ENCODE peak calls at places on chromosomes 13 and 19, in ten cellular contexts. P is colonic mucosa, R is psoas muscle, F is stomach, I is H1, E is breast epithelium, Z is IMR-90, W is OCI-LY7, U is adrenal gland, A is tibial artery. C is an unnamed sample. For H3K4me1, the result is how much of the 10 kb centered on the place peaks cover.

GRCh38 chr13:59112375-59112774 is 1051.4 kb downstream of the DIAPH3 start:
- DNase-seq in U (peak), W (no peak), I (no peak), E (no peak), P (no peak), F (no peak), A (no peak), Z (peak), R (no peak), C (no peak)

GRCh38 chr13:105019073-105019472 is 1516.4 kb downstream of the EFNB2 start:
- DNase-seq in Z (no peak), U (no peak), W (no peak), P (no peak), I (no peak), A (no peak), E (no peak), R (no peak), F (no peak), C (no peak)

GRCh38 chr13:97466782-97467181 is 32.8 kb downstream of the RAP2A start:
- DNase-seq in Z (no peak), F (no peak), U (no peak), A (no peak), P (no peak), W (no peak), R (no peak), E (no peak), I (no peak), C (no peak)

GRCh38 chr13:51278426-51279130 is 56.4 kb downstream of the FAM124A start:
- DNase-seq in P (no peak), E (no peak), U (peak), F (no peak), W (no peak), R (no peak), A (no peak), I (no peak), Z (no peak), C (no peak)

GRCh38 chr19:35592226-35592625 is 6.3 kb downstream of the PMIS2 start:
- DNase-seq in W (peak), A (no peak), E (no peak), P (no peak), U (peak), I (peak), R (no peak), Z (peak), F (peak), C (no peak)

GRCh38 chr19:17541184-17541759 is 14.2 kb upstream of the COLGALT1 start:
- DNase-seq in A (no peak), P (no peak), U (no peak), E (no peak), R (no peak), F (no peak), W (no peak), Z (no peak), I (no peak), C (no peak)

GRCh38 chr13:95236774-95237173 is 64.5 kb downstream of the ABCC4 start:
- DNase-seq in U (no peak), F (peak), R (no peak), P (no peak), E (no peak), A (no peak), I (no peak), Z (no peak), W (no peak), C (no peak)

GRCh38 chr13:24110011-24110410 is 50.5 kb upstream of the SPATA13 start:
- DNase-seq in I (no peak), U (no peak), E (peak), W (no peak), R (no peak), F (no peak), P (no peak), A (no peak), Z (no peak), C (no peak)

GRCh38 chr13:94006271-94006670 is 473.2 kb downstream of the DCT start:
- DNase-seq in E (no peak), I (no peak), F (no peak), W (no peak), P (no peak), A (no peak), R (no peak), Z (no peak), U (no peak), C (no peak)

GRCh38 chr13:73722120-73722519 is 412.1 kb downstream of the KLF12 start:
- DNase-seq in R (no peak), W (peak), Z (peak), F (no peak), P (no peak), A (no peak), E (no peak), U (no peak), I (no peak), C (no peak)

GRCh38 chr13:30346159-30346788 is 38.9 kb upstream of the KATNAL1 start:
- DNase-seq in Z (no peak), R (no peak), U (no peak), I (no peak), F (peak), W (no peak), E (peak), A (no peak), P (peak), C (no peak)

GRCh38 chr13:111383591-111384440 is 63.4 kb downstream of the TEX29 start:
- DNase-seq in E (no peak), Z (no peak), F (peak), A (peak), W (no peak), P (no peak), I (no peak), R (no peak), U (peak), C (no peak)

GRCh38 chr19:41426116-41426841 is 895 bp downstream of the B3GNT8 start:
- DNase-seq in R (no peak), U (no peak), Z (no peak), E (no peak), P (no peak), F (no peak), A (no peak), I (no peak), W (no peak), C (no peak)

GRCh38 chr19:23395041-23395721 is at the start of gene ZNF91:
- DNase-seq in Z (peak), I (peak), U (peak), R (peak), A (peak), P (peak), W (peak), F (peak), E (peak), C (peak)

GRCh38 chr13:67943116-67943515 is 713.0 kb upstream of the PCDH9 start:
- DNase-seq in P (no peak), A (no peak), U (no peak), Z (no peak), F (no peak), E (no peak), W (no peak), I (no peak), R (no peak), C (no peak)

GRCh38 chr19:24074720-24075119 is 12.3 kb upstream of the ZNF254 start:
- DNase-seq in A (no peak), P (no peak), F (no peak), R (no peak), W (no peak), Z (peak), E (no peak), U (no peak), I (no peak), C (no peak)

GRCh38 chr19:58361900-58362271 is 665 bp downstream of the ZNF497 start:
- DNase-seq in E (peak), A (no peak), F (peak), W (no peak), Z (peak), R (peak), I (no peak), P (no peak), U (peak), C (peak)

GRCh38 chr19:49217382-49217781 is 59.8 kb downstream of the TRPM4 start:
- DNase-seq in E (no peak), P (no peak), I (no peak), R (peak), Z (peak), A (no peak), W (no peak), F (no peak), U (no peak), C (no peak)

GRCh38 chr19:44684892-44685847 is 13.8 kb upstream of the CEACAM16 start:
- DNase-seq in E (no peak), R (no peak), P (no peak), Z (peak), U (peak), I (no peak), F (peak), A (no peak), W (no peak), C (peak)

GRCh38 chr13:99798756-99799155 is 172.8 kb downstream of the ZIC5 start:
- DNase-seq in R (no peak), A (no peak), W (no peak), P (no peak), I (no peak), F (no peak), E (no peak), U (no peak), Z (no peak), C (no peak)

GRCh38 chr19:10712041-10712440 is 5.8 kb upstream of the DNM2 start:
- DNase-seq in U (no peak), E (no peak), A (no peak), R (no peak), W (no peak), I (peak), Z (no peak), F (no peak), P (peak), C (no peak)
- H3K27ac ChIP-seq in U (no peak), E (no peak), A (no peak), R (no peak), W (no peak), I (no peak), Z (no peak), F (no peak), P (peak), C (no peak)

GRCh38 chr19:13583753-13584152 is 77.5 kb upstream of the CACNA1A start:
- DNase-seq in Z (no peak), R (no peak), P (no peak), A (no peak), I (no peak), E (no peak), U (no peak), F (no peak), W (no peak), C (no peak)

GRCh38 chr19:13576726-13577125 is 70.4 kb upstream of the CACNA1A start:
- DNase-seq in F (no peak), R (no peak), P (no peak), U (no peak), W (no peak), A (no peak), Z (no peak), I (no peak), E (no peak), C (no peak)

GRCh38 chr19:13583114-13583513 is 76.8 kb upstream of the CACNA1A start:
- DNase-seq in R (no peak), F (no peak), P (no peak), E (no peak), W (no peak), I (no peak), Z (no peak), U (no peak), A (no peak), C (no peak)

GRCh38 chr19:13574933-13575332 is 68.7 kb upstream of the CACNA1A start:
- DNase-seq in U (no peak), Z (peak), I (peak), R (no peak), P (no peak), A (no peak), W (peak), F (no peak), E (no peak), C (no peak)

GRCh38 chr19:13579388-13580060 is 73.2 kb upstream of the CACNA1A start:
- DNase-seq in R (no peak), W (no peak), I (no peak), E (no peak), A (no peak), U (no peak), F (no peak), P (no peak), Z (peak), C (no peak)
- TF ChIP-seq CTCF in R (no peak), W (peak), I (peak), E (no peak), A (no peak), U (no peak), F (no peak), P (no peak), Z (no peak), C (no peak)

GRCh38 chr13:103030776-103031175 is 35.4 kb downstream of the SLC10A2 start:
- DNase-seq in E (no peak), Z (no peak), F (no peak), R (no peak), P (no peak), W (peak), I (no peak), U (no peak), A (no peak), C (no peak)

GRCh38 chr13:103033999-103034398 is 32.2 kb downstream of the SLC10A2 start:
- DNase-seq in P (no peak), E (no peak), R (no peak), Z (no peak), W (peak), A (no peak), F (no peak), U (no peak), I (no peak), C (no peak)

GRCh38 chr13:103031332-103031873 is 34.8 kb downstream of the SLC10A2 start:
- DNase-seq in W (peak), E (no peak), Z (no peak), P (no peak), F (no peak), A (no peak), R (no peak), U (no peak), I (no peak), C (no peak)

DNA sequence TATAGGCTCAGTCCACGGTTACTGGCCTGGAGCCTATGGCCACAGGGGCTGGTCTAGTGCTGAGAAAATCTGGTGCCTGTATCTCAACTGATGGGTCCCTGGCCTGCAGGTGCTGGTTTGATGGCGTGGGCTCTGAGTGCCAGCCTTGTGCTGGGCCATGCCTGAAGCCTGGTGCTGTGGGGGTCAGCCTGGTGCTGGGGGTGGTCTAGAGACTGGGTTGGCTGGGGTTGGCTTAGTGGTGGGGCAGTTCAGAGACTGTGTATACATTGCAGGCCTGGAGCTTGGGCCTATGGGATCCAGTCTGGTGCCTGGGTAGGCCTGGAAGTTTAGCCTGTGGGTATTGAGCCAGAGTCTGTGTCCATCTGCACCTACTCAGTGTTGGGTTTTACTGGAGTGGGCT is 36.4 kb downstream of the SLC10A2 start:
- DNase-seq in W (no peak), E (no peak), Z (no peak), I (no peak), P (no peak), U (no peak), R (no peak), A (no peak), F (no peak), C (no peak)
- H3K4me1 ChIP-seq in W (half or more), E (under half), Z (under half), I (under half), P (under half), U (under half), R (under half), A (under half), F (under half), C (under half)

DNA sequence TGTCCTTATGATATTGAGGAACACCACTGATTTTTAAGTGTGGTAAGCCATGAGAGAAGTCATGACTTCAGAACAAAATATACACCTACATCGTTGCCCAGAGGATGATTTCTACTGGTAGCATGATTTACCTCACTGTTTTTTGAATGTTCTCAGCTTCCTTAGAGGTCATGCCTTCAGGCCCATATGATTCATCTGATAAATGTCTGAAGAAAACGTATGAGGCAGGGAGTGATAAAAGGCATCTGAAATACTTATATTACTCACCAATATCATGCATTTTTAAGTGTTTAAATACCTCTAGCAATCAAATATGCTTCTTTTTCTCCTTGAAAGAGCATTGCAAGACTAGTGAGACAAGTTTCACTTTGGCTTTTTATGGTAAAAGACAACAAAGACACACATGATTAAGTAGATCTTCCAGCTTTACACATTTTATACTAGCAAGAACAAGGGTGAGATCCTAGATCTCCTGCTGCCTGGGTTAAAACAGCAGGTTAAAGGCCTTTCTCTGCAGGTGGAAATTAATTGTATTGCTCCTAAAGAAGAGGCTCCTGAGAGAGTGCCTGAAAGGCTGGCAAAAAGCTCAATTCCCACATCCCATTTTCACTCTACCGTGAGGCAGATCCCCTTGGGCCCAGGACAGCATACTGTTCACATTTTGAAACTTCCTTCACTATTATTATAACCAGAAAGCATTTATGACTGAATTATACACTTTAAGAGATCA is 432.4 kb downstream of the SLITRK1 start:
- DNase-seq in W (no peak), A (no peak), E (no peak), I (no peak), U (no peak), Z (peak), P (no peak), F (no peak), R (no peak), C (no peak)
- H3K27ac ChIP-seq in W (no peak), A (no peak), E (no peak), I (no peak), U (no peak), Z (no peak), P (no peak), F (no peak), R (no peak), C (no peak)

GRCh38 chr19:43429395-43429794 is 14.7 kb downstream of the TEX101 start:
- DNase-seq in E (no peak), P (no peak), R (no peak), F (no peak), I (no peak), U (no peak), A (no peak), Z (no peak), W (no peak), C (no peak)

GRCh38 chr19:43422689-43423066 is 8.0 kb downstream of the TEX101 start:
- DNase-seq in U (no peak), W (no peak), E (no peak), F (no peak), I (no peak), R (no peak), P (no peak), A (no peak), Z (no peak), C (no peak)

GRCh38 chr19:43423779-43424178 is 9.1 kb downstream of the TEX101 start:
- DNase-seq in F (no peak), A (no peak), P (no peak), U (no peak), R (no peak), W (no peak), Z (no peak), E (no peak), I (no peak), C (no peak)

GRCh38 chr19:43422000-43422688 is 7.5 kb downstream of the TEX101 start:
- DNase-seq in E (no peak), R (no peak), P (no peak), I (no peak), A (no peak), F (no peak), U (no peak), W (no peak), Z (no peak), C (no peak)

DNA sequence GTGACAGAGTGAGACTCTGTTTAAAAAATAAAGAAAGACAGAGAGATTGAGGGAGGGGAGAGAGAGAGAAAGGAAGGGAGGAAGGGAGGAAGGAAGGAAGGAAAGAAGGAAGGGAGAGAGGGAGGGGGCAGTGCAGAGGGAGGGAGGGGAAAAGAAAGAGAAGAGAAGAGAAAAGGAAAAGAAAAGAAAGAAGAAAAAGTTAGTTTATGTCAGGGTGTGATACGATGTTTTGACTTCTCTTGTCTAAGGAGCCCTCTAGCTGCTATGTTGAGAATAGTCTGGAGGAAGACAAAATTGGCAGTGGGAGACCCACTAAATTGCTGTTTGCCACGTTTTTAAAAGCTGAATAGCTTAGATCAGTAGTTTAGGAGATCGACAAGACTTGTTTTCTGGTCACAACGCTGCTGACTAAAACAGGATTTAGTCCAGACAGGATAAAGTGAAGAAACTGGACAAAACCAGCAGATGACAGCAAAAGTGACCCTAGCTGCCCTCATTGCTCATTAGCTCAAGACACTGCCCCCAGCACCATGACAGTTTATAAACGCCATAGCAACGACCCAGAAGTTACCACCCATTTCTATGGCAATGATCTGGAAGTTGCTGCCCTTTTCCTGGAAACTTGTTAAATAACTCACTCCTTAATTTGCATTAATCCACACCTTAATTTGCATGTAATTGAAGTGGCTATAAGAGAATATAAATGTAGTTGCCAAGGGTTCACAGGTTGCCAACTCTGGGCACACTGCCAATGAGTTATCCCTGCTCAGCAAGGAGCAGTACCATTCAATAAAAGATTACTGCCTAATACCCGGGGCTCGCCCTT is 11.1 kb downstream of the TEX101 start:
- DNase-seq in P (peak), F (peak), I (no peak), E (no peak), Z (peak), R (no peak), A (no peak), W (peak), U (no peak), C (no peak)
- TF ChIP-seq CTCF in P (peak), F (peak), I (peak), E (no peak), Z (peak), R (no peak), A (no peak), W (peak), U (peak), C (no peak)

DNA sequence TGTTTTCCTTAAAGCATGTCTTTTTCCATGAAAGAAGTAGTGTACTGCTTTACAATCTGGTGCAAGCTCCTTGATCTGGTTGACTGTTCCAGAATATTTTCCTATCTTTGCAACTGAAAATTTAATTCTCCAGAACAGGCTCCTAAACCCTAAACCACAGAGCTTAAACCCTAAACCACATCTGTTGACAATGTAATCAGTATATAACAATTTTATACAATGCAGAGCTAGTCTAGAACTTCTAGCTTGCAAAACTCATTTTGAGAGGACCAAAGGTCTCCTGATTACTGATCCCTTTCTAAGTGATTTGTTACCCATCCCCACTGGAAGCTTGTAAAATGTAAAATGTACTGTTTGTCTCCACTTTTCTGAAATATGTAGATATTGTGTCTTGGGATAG is 74.4 kb downstream of the CDK8 start:
- DNase-seq in A (no peak), P (no peak), Z (no peak), W (no peak), E (no peak), I (no peak), U (no peak), F (no peak), R (no peak), C (no peak)
- H3K4me1 ChIP-seq in A (under half), P (under half), Z (under half), W (under half), E (under half), I (under half), U (under half), F (under half), R (under half), C (under half)

C was measured in lung.